ENCODE peak calls at places on chromosomes 1 and 21, in ten cellular contexts. C, J, V, N, O, P, Y, G, E and F are unnamed samples.

GRCh38 chr1:34426325-34426896 is 249.7 kb downstream of the C1orf94 start:
- DNase-seq in N (no peak), C (no peak), P (no peak), J (no peak), Y (no peak), G (no peak), E (no peak), V (no peak), O (no peak), F (no peak)

GRCh38 chr1:183205196-183205781 is 19.2 kb downstream of the LAMC2 start:
- DNase-seq in E (no peak), P (peak), V (no peak), G (peak), Y (no peak), C (no peak), N (peak), J (no peak), O (no peak), F (no peak)

GRCh38 chr1:41418868-41419583 is 57.8 kb downstream of the FOXO6 start:
- DNase-seq in V (peak), O (no peak), J (peak), E (no peak), N (peak), Y (peak), P (peak), C (no peak), G (no peak), F (no peak)

GRCh38 chr1:227885648-227886502 is 61.9 kb downstream of the WNT9A start:
- DNase-seq in P (no peak), Y (peak), O (no peak), C (no peak), J (no peak), G (no peak), V (no peak), N (no peak), E (no peak), F (no peak)

GRCh38 chr1:116906812-116907211 is 2.9 kb upstream of the PTGFRN start:
- DNase-seq in J (no peak), P (no peak), N (no peak), E (no peak), G (no peak), V (no peak), Y (no peak), O (no peak), C (no peak), F (no peak)

GRCh38 chr1:221725683-221726330 is 16.1 kb downstream of the DUSP10 start:
- DNase-seq in N (no peak), V (no peak), C (peak), P (no peak), G (no peak), E (no peak), Y (no peak), O (no peak), J (no peak), F (no peak)

GRCh38 chr1:18059206-18059605 is 48.4 kb upstream of the IGSF21 start:
- DNase-seq in J (no peak), G (no peak), N (no peak), V (no peak), O (no peak), Y (no peak), P (no peak), C (no peak), E (no peak), F (no peak)

GRCh38 chr1:181396811-181397210 is 86.5 kb upstream of the CACNA1E start:
- DNase-seq in G (no peak), J (no peak), V (no peak), C (no peak), Y (no peak), O (no peak), P (no peak), E (no peak), N (no peak), F (no peak)

GRCh38 chr1:27522148-27522859 is 32.3 kb upstream of the WASF2 start:
- DNase-seq in N (no peak), G (peak), V (peak), Y (no peak), J (no peak), O (no peak), E (no peak), C (no peak), P (no peak), F (peak)

GRCh38 chr1:52142220-52143153 is 598 bp downstream of the ZFYVE9 start:
- DNase-seq in Y (peak), J (peak), G (peak), O (no peak), P (no peak), N (no peak), C (no peak), V (peak), E (peak), F (no peak)

GRCh38 chr21:45957551-45957950 is 24.0 kb upstream of the COL6A1 start:
- DNase-seq in O (no peak), J (no peak), Y (no peak), C (no peak), G (no peak), P (no peak), E (no peak), N (no peak), V (no peak), F (no peak)

GRCh38 chr1:157111396-157112165 is 12.0 kb upstream of the ETV3L start:
- DNase-seq in E (no peak), C (no peak), G (no peak), P (no peak), O (no peak), V (no peak), J (no peak), N (no peak), Y (no peak), F (no peak)

GRCh38 chr1:207172885-207173284 is 68.9 kb downstream of the C4BPA start:
- DNase-seq in Y (no peak), V (no peak), E (no peak), G (no peak), J (no peak), P (no peak), C (no peak), O (no peak), N (no peak), F (no peak)

GRCh38 chr1:168470821-168471473 is 72.8 kb downstream of the XCL2 start:
- DNase-seq in Y (no peak), O (no peak), G (peak), E (no peak), J (peak), V (no peak), P (peak), N (peak), C (no peak), F (no peak)

GRCh38 chr21:35223480-35224156 is 174.5 kb upstream of the RUNX1 start:
- DNase-seq in V (peak), G (peak), Y (no peak), E (no peak), O (no peak), P (no peak), J (no peak), N (no peak), C (no peak), F (no peak)

GRCh38 chr1:33710989-33711388 is 152.9 kb upstream of the HMGB4 start:
- DNase-seq in Y (no peak), P (no peak), E (no peak), V (no peak), C (no peak), G (no peak), N (peak), J (no peak), O (no peak), F (no peak)

GRCh38 chr1:55375617-55376258 is 160.6 kb upstream of the USP24 start:
- DNase-seq in Y (peak), J (peak), N (peak), V (no peak), O (no peak), E (no peak), C (no peak), G (peak), P (no peak), F (peak)

GRCh38 chr21:31254131-31254530 is 89.9 kb downstream of the TIAM1 start:
- DNase-seq in O (no peak), E (no peak), V (no peak), Y (no peak), N (no peak), C (no peak), J (no peak), G (no peak), P (no peak), F (no peak)

GRCh38 chr1:114282751-114283403 is 129.2 kb upstream of the SYT6 start:
- DNase-seq in Y (peak), J (peak), C (peak), N (peak), O (peak), G (peak), V (peak), P (peak), E (peak), F (peak)

GRCh38 chr1:156102634-156103511 is 11.6 kb upstream of the LMNA start:
- DNase-seq in G (no peak), E (no peak), V (no peak), J (no peak), N (no peak), Y (peak), C (no peak), O (no peak), P (no peak), F (no peak)

GRCh38 chr1:59367269-59368006 is 70.5 kb downstream of the FGGY start:
- DNase-seq in J (peak), O (no peak), V (no peak), G (no peak), N (peak), C (no peak), P (peak), Y (peak), E (no peak), F (no peak)

GRCh38 chr1:44714944-44715571 is 15.9 kb downstream of the RNU5D-1 start:
- DNase-seq in P (no peak), O (peak), E (no peak), Y (peak), J (peak), C (peak), N (no peak), G (peak), V (peak), F (peak)

GRCh38 chr1:197621761-197622160 is 153.5 kb downstream of the DENND1B start:
- DNase-seq in O (no peak), Y (no peak), N (no peak), J (no peak), V (no peak), E (no peak), C (no peak), P (no peak), G (no peak), F (no peak)

GRCh38 chr1:58209578-58209977 is 336.9 kb downstream of the OMA1 start:
- DNase-seq in V (no peak), C (no peak), G (no peak), O (no peak), J (no peak), P (no peak), N (no peak), Y (no peak), E (no peak), F (no peak)

GRCh38 chr1:215793210-215793609 is 226.1 kb downstream of the KCTD3 start:
- DNase-seq in P (peak), G (peak), Y (no peak), O (no peak), J (peak), C (no peak), N (peak), E (no peak), V (no peak), F (no peak)

GRCh38 chr1:117229217-117229616 is 18.5 kb upstream of the VTCN1 start:
- DNase-seq in J (no peak), Y (no peak), C (no peak), O (no peak), N (no peak), G (no peak), E (no peak), P (no peak), V (no peak), F (no peak)

GRCh38 chr1:153202006-153202405 is 1.2 kb upstream of the LELP1 start:
- DNase-seq in O (no peak), P (no peak), Y (no peak), V (no peak), N (no peak), G (no peak), J (no peak), C (no peak), E (no peak), F (no peak)

GRCh38 chr1:94920061-94920460 is 6.8 kb downstream of the CNN3 start:
- DNase-seq in C (no peak), Y (no peak), G (no peak), J (no peak), E (no peak), P (no peak), V (no peak), N (no peak), O (no peak), F (no peak)

GRCh38 chr1:187442590-187442989 is 613.8 kb downstream of the PLA2G4A start:
- DNase-seq in J (no peak), N (no peak), V (no peak), C (no peak), E (no peak), O (no peak), P (no peak), G (no peak), Y (no peak), F (no peak)

GRCh38 chr1:164922585-164922984 is 363.6 kb downstream of the PBX1 start:
- DNase-seq in C (no peak), G (no peak), Y (no peak), J (no peak), O (no peak), V (peak), P (no peak), E (no peak), N (no peak), F (no peak)

GRCh38 chr1:213987876-213988638 is at the start of gene PROX1:
- DNase-seq in J (peak), Y (peak), C (no peak), V (peak), N (peak), P (peak), E (no peak), O (no peak), G (peak), F (peak)

GRCh38 chr1:152928671-152929070 is 18.3 kb upstream of the SPRR5 start:
- DNase-seq in V (no peak), E (no peak), O (no peak), C (no peak), G (no peak), J (no peak), Y (no peak), N (no peak), P (no peak), F (no peak)

GRCh38 chr1:16208270-16208987 is 4.0 kb downstream of the ARHGEF19 start:
- DNase-seq in O (no peak), C (no peak), J (no peak), G (no peak), E (no peak), Y (no peak), V (no peak), P (no peak), N (no peak), F (no peak)